ENCODE peak calls at places on chromosomes 4 and X, in ten cellular contexts. G is mammary epithelial cell; H is psoas muscle; V is dorsolateral prefrontal cortex; A is Karpas-422; J is CD4-positive, alpha-beta T cell; U is PC-3; Z is esophagus squamous epithelium; S is right atrium auricular region; M is lower lobe of right lung. K is an unnamed sample.

GRCh38 chrX:154805696-154806091 is 409 bp upstream of the MPP1 start:
- DNase-seq in U (no peak), V (no peak), M (no peak), S (no peak), H (no peak), G (no peak), J (no peak), Z (no peak), A (no peak), K (no peak)

GRCh38 chrX:10414872-10415703 is 205.3 kb downstream of the MID1 start:
- DNase-seq in H (no peak), V (no peak), M (no peak), Z (no peak), S (no peak), J (no peak), A (no peak), G (no peak), U (peak), K (no peak)

GRCh38 chr4:39975488-39976089 is 2.1 kb downstream of the PDS5A start:
- DNase-seq in G (peak), A (peak), S (no peak), U (peak), H (no peak), Z (no peak), J (no peak), V (no peak), M (no peak), K (no peak)

GRCh38 chr4:7212101-7212674 is 19.9 kb downstream of the SORCS2 start:
- DNase-seq in H (no peak), S (no peak), A (no peak), U (no peak), J (no peak), Z (no peak), G (no peak), M (no peak), V (no peak), K (no peak)

GRCh38 chrX:141405878-141406492 is 163.7 kb upstream of the SPANXC start:
- DNase-seq in U (peak), V (no peak), S (no peak), Z (no peak), M (no peak), J (no peak), H (no peak), G (peak), A (no peak), K (no peak)

GRCh38 chr4:892780-893179 is 39.3 kb downstream of the GAK start:
- DNase-seq in S (no peak), U (no peak), A (no peak), Z (no peak), J (no peak), M (no peak), H (no peak), G (no peak), V (no peak), K (no peak)

GRCh38 chr4:127015616-127016015 is 617.1 kb upstream of the INTU start:
- DNase-seq in U (no peak), J (no peak), M (no peak), V (no peak), S (no peak), G (no peak), H (no peak), A (no peak), Z (no peak), K (no peak)

GRCh38 chrX:15790766-15791380 is 589 bp downstream of the ZRSR2 start:
- DNase-seq in G (no peak), A (no peak), Z (no peak), V (no peak), S (no peak), M (no peak), U (peak), J (no peak), H (no peak), K (no peak)

GRCh38 chr4:127309360-127310095 is 323.2 kb upstream of the INTU start:
- DNase-seq in A (no peak), M (no peak), U (no peak), Z (no peak), G (peak), S (no peak), J (no peak), H (no peak), V (no peak), K (peak)

GRCh38 chr4:67437974-67438713 is 107.2 kb downstream of the CENPC start:
- DNase-seq in V (no peak), J (no peak), S (no peak), M (no peak), U (peak), G (peak), A (no peak), H (no peak), Z (no peak), K (no peak)

GRCh38 chr4:98658287-98659105 is at the start of gene TSPAN5:
- DNase-seq in Z (no peak), V (peak), J (peak), M (peak), A (peak), H (peak), S (peak), G (peak), U (peak), K (peak)

GRCh38 chrX:120514236-120514635 is 45.1 kb upstream of the LAMP2 start:
- DNase-seq in S (no peak), G (peak), A (peak), V (no peak), J (no peak), H (no peak), M (no peak), U (peak), Z (no peak), K (no peak)

GRCh38 chr4:52726821-52727580 is 24.2 kb downstream of the ERVMER34-1 start:
- DNase-seq in Z (no peak), V (no peak), U (no peak), S (no peak), J (no peak), G (no peak), H (no peak), M (no peak), A (no peak), K (no peak)

GRCh38 chr4:134634301-134634700 is 432.7 kb upstream of the PABPC4L start:
- DNase-seq in U (no peak), A (no peak), G (no peak), J (no peak), M (no peak), H (no peak), V (no peak), S (no peak), Z (no peak), K (peak)

GRCh38 chrX:41095962-41096955 is 11.0 kb downstream of the USP9X start:
- DNase-seq in M (peak), J (no peak), V (no peak), A (no peak), Z (no peak), H (no peak), G (no peak), U (no peak), S (no peak), K (no peak)

GRCh38 chr4:30882995-30883675 is 163.0 kb downstream of the PCDH7 start:
- DNase-seq in V (no peak), M (no peak), U (no peak), H (no peak), A (no peak), J (no peak), Z (no peak), G (no peak), S (no peak), K (no peak)

GRCh38 chrX:65745427-65745826 is 78.0 kb downstream of the MSN start:
- DNase-seq in J (no peak), A (no peak), H (no peak), Z (no peak), U (no peak), M (no peak), S (no peak), G (no peak), V (no peak), K (no peak)

GRCh38 chr4:1048781-1049590 is 37.6 kb downstream of the FGFRL1 start:
- DNase-seq in U (no peak), G (no peak), V (no peak), Z (no peak), A (no peak), J (no peak), S (no peak), M (peak), H (no peak), K (no peak)

GRCh38 chr4:158236304-158237030 is 26.2 kb downstream of the TMEM144 start:
- DNase-seq in Z (no peak), V (peak), S (no peak), A (no peak), H (no peak), M (no peak), G (no peak), J (no peak), U (no peak), K (no peak)

GRCh38 chr4:8585721-8586161 is 5.5 kb downstream of the GPR78 start:
- DNase-seq in S (no peak), A (no peak), H (peak), Z (no peak), G (no peak), V (peak), M (peak), U (no peak), J (no peak), K (peak)

GRCh38 chrX:142998447-142999208 is 27.1 kb upstream of the SPANXN4 start:
- DNase-seq in J (no peak), Z (no peak), U (peak), A (no peak), M (no peak), H (no peak), G (no peak), V (no peak), S (no peak), K (no peak)

GRCh38 chr4:179762840-179763239 is 2320.6 kb upstream of the AGA start:
- DNase-seq in H (no peak), A (no peak), S (no peak), U (no peak), G (no peak), Z (no peak), V (no peak), M (no peak), J (no peak), K (no peak)

GRCh38 chr4:151851354-151851753 is 90.5 kb upstream of the GATB start:
- DNase-seq in J (no peak), H (no peak), Z (no peak), U (no peak), M (no peak), V (no peak), A (no peak), S (no peak), G (no peak), K (no peak)

GRCh38 chrX:31333181-31333831 is 261.5 kb upstream of the FTHL17 start:
- DNase-seq in J (no peak), H (no peak), Z (no peak), U (peak), G (peak), S (no peak), M (no peak), A (no peak), V (no peak), K (no peak)

GRCh38 chr4:169234137-169234855 is 36.5 kb downstream of the SH3RF1 start:
- DNase-seq in M (no peak), G (peak), J (no peak), U (no peak), H (no peak), V (no peak), A (no peak), S (no peak), Z (no peak), K (no peak)

GRCh38 chr4:133156096-133156495 is 7.0 kb downstream of the PCDH10 start:
- DNase-seq in V (peak), S (no peak), M (no peak), A (no peak), J (no peak), Z (no peak), U (no peak), H (no peak), G (no peak), K (no peak)

GRCh38 chrX:24153796-24154189 is 4.3 kb downstream of the ZFX start:
- DNase-seq in G (no peak), U (peak), S (no peak), H (no peak), Z (no peak), M (no peak), J (no peak), A (no peak), V (no peak), K (no peak)
- H3K27ac ChIP-seq in G (no peak), U (no peak), S (no peak), H (no peak), Z (no peak), M (no peak), J (no peak), A (peak), V (no peak), K (no peak)

DNA sequence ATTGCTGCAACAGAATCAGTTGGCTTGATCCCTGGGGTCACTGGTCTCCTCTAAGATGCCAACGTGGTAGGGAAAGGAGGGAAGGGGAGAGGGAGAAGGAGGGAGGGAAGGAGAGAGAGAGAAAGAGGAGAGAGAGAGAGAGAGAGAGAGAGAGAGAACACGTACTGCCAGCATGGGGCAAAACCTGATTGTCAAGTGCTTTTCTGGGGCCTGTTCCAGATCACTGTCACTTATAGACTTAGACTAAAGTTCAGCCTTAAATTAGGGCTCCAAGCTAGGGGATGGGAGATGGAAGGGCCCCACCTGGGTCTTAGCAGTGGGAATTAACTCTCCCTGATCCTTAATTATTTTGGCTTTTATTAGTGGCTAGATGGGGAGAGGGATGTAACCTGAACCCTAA is 12.9 kb downstream of the SHROOM4 start:
- DNase-seq in A (no peak), S (no peak), H (no peak), Z (no peak), G (no peak), V (no peak), M (no peak), J (no peak), U (no peak), K (no peak)
- H3K27ac ChIP-seq in A (no peak), S (no peak), H (no peak), Z (no peak), G (no peak), V (no peak), M (no peak), J (no peak), U (no peak), K (no peak)

GRCh38 chr4:96473246-96473645 is 633.4 kb downstream of the PDHA2 start:
- DNase-seq in Z (no peak), G (no peak), J (no peak), V (no peak), U (no peak), H (no peak), A (no peak), M (no peak), S (no peak), K (no peak)

DNA sequence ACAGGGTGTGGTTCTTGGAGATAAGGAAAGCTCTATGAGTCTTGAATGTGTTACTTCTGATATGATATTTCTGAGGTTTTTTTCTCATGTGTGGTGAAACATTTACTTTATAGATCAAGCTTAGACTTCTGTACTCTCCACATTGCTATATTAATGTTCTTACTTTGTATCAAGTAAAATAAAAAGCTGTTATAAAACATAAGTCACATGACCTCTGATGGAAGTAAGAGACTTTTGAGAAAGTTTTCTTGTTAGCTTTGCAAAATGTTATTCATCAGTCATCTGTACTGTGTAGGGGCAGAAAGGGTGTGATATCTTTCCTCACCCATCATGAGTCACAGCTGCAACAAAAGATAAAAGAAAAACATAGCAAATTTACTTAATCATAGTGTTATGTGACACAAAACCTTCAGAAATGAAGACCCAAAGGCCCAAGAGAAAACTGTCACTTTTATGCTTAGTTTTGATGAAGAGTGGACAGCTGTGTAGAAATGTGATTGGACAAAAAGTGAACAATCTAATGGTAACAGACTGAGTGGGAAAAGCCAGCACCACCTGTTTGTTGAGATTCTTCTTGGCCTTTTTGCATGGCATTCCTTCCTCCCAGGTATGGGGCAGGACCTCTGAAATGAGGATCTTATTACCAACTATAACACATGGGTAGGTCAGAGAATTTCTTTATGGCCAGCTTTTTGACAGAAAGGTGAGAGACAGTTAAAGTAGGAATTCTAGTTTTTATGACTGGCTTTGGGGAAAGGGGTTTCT is 632.4 kb downstream of the PDHA2 start:
- DNase-seq in G (no peak), M (no peak), H (no peak), S (no peak), Z (no peak), J (no peak), U (no peak), A (no peak), V (no peak), K (no peak)
- H3K27ac ChIP-seq in G (no peak), M (no peak), H (no peak), S (no peak), Z (no peak), J (no peak), U (no peak), A (no peak), V (no peak), K (no peak)

GRCh38 chrX:1912193-1912592 is 297.3 kb downstream of the ASMT start:
- DNase-seq in M (no peak), H (no peak), V (no peak), U (no peak), G (no peak), Z (no peak), A (no peak), J (no peak), S (no peak), K (no peak)
- H3K27ac ChIP-seq in M (no peak), H (no peak), V (no peak), U (no peak), G (no peak), Z (no peak), A (no peak), J (no peak), S (no peak), K (no peak)

K was measured in SJCRH30.